ENCODE peak calls at places on chromosomes 5 and 9, in eight cellular contexts. One of them, this sample, is unnamed.

GRCh38 chr9:113879906-113880305 is 3.8 kb downstream of the ZNF618 start:
- DNase-seq in tibial artery: no peak
- DNase-seq in NCI-H2029: no peak
- DNase-seq in neural progenitor cell: no peak
- DNase-seq in A549: no peak
- DNase-seq in NCI-H226: peak
- DNase-seq in cardiac muscle cell: peak
- DNase-seq in GM03348: no peak
- DNase-seq in this sample: no peak

GRCh38 chr9:125361837-125362531 is 100.4 kb downstream of the GAPVD1 start:
- DNase-seq in NCI-H2029: no peak
- DNase-seq in GM03348: no peak
- DNase-seq in A549: peak
- DNase-seq in neural progenitor cell: peak
- DNase-seq in NCI-H226: no peak
- DNase-seq in cardiac muscle cell: peak
- DNase-seq in tibial artery: no peak
- DNase-seq in this sample: no peak

GRCh38 chr5:119340597-119341218 is 15.1 kb upstream of the TNFAIP8 start:
- DNase-seq in NCI-H2029: no peak
- DNase-seq in tibial artery: no peak
- DNase-seq in NCI-H226: no peak
- DNase-seq in GM03348: no peak
- DNase-seq in neural progenitor cell: no peak
- DNase-seq in A549: no peak
- DNase-seq in cardiac muscle cell: no peak
- DNase-seq in this sample: no peak

GRCh38 chr9:96859461-96860198 is 5.3 kb upstream of the ZNF782 start:
- DNase-seq in cardiac muscle cell: peak
- DNase-seq in NCI-H226: peak
- DNase-seq in NCI-H2029: no peak
- DNase-seq in neural progenitor cell: peak
- DNase-seq in GM03348: no peak
- DNase-seq in tibial artery: no peak
- DNase-seq in A549: no peak
- DNase-seq in this sample: no peak

GRCh38 chr5:103037673-103038455 is 82.1 kb downstream of the GIN1 start:
- DNase-seq in NCI-H2029: no peak
- DNase-seq in NCI-H226: no peak
- DNase-seq in cardiac muscle cell: no peak
- DNase-seq in tibial artery: no peak
- DNase-seq in GM03348: no peak
- DNase-seq in neural progenitor cell: no peak
- DNase-seq in A549: no peak
- DNase-seq in this sample: no peak

GRCh38 chr9:87850405-87850804 is 32.3 kb upstream of the SPATA31E1 start:
- DNase-seq in neural progenitor cell: no peak
- DNase-seq in NCI-H226: peak
- DNase-seq in cardiac muscle cell: peak
- DNase-seq in tibial artery: no peak
- DNase-seq in NCI-H2029: no peak
- DNase-seq in GM03348: peak
- DNase-seq in A549: peak
- DNase-seq in this sample: no peak

GRCh38 chr9:93674580-93675335 is 98.4 kb downstream of the PHF2 start:
- DNase-seq in GM03348: no peak
- DNase-seq in A549: no peak
- DNase-seq in cardiac muscle cell: no peak
- DNase-seq in NCI-H226: no peak
- DNase-seq in neural progenitor cell: no peak
- DNase-seq in NCI-H2029: no peak
- DNase-seq in tibial artery: peak
- DNase-seq in this sample: no peak

GRCh38 chr9:120730661-120731514 is 16.6 kb upstream of the MEGF9 start:
- DNase-seq in NCI-H226: peak
- DNase-seq in tibial artery: peak
- DNase-seq in neural progenitor cell: peak
- DNase-seq in A549: no peak
- DNase-seq in GM03348: peak
- DNase-seq in NCI-H2029: peak
- DNase-seq in cardiac muscle cell: peak
- DNase-seq in this sample: peak

GRCh38 chr9:23502004-23502403 is 324.0 kb downstream of the ELAVL2 start:
- DNase-seq in A549: no peak
- DNase-seq in NCI-H2029: no peak
- DNase-seq in cardiac muscle cell: no peak
- DNase-seq in NCI-H226: no peak
- DNase-seq in GM03348: no peak
- DNase-seq in neural progenitor cell: no peak
- DNase-seq in tibial artery: no peak
- DNase-seq in this sample: no peak

GRCh38 chr5:116572375-116573278 is 2.0 kb downstream of the SEMA6A start:
- DNase-seq in A549: peak
- DNase-seq in NCI-H2029: no peak
- DNase-seq in GM03348: peak
- DNase-seq in tibial artery: peak
- DNase-seq in NCI-H226: no peak
- DNase-seq in neural progenitor cell: peak
- DNase-seq in cardiac muscle cell: no peak
- DNase-seq in this sample: no peak

GRCh38 chr9:127567119-127567897 is 44.8 kb upstream of the STXBP1 start:
- DNase-seq in neural progenitor cell: peak
- DNase-seq in tibial artery: peak
- DNase-seq in cardiac muscle cell: no peak
- DNase-seq in GM03348: peak
- DNase-seq in NCI-H2029: no peak
- DNase-seq in A549: peak
- DNase-seq in NCI-H226: no peak
- DNase-seq in this sample: peak

GRCh38 chr5:169637856-169638190 is 748 bp downstream of the DOCK2 start:
- DNase-seq in neural progenitor cell: no peak
- DNase-seq in NCI-H226: no peak
- DNase-seq in A549: no peak
- DNase-seq in tibial artery: no peak
- DNase-seq in NCI-H2029: no peak
- DNase-seq in GM03348: no peak
- DNase-seq in cardiac muscle cell: no peak
- DNase-seq in this sample: no peak

GRCh38 chr5:30749971-30750370 is 443.5 kb upstream of the CDH6 start:
- DNase-seq in cardiac muscle cell: no peak
- DNase-seq in GM03348: no peak
- DNase-seq in tibial artery: no peak
- DNase-seq in neural progenitor cell: no peak
- DNase-seq in NCI-H226: peak
- DNase-seq in NCI-H2029: no peak
- DNase-seq in A549: no peak
- DNase-seq in this sample: no peak